ENCODE peak calls at places on chromosomes 3 and 15, in four cellular contexts. One of them, this sample, is unnamed. For H3K27me3, the result is how much of the 10 kb centered on the place peaks cover.

GRCh38 chr15:75650908-75651809 is 3.4 kb downstream of the SNX33 start:
- DNase-seq in lung: no peak
- DNase-seq in breast epithelium: no peak
- DNase-seq in body of pancreas: peak
- DNase-seq in this sample: no peak

GRCh38 chr3:108073712-108074431 is 17.0 kb downstream of the CD47 start:
- DNase-seq in body of pancreas: no peak
- DNase-seq in breast epithelium: no peak
- DNase-seq in lung: no peak
- DNase-seq in this sample: no peak

GRCh38 chr3:79039192-79039591 is 728.6 kb downstream of the ROBO1 start:
- DNase-seq in lung: no peak
- DNase-seq in body of pancreas: no peak
- DNase-seq in breast epithelium: no peak
- DNase-seq in this sample: no peak

GRCh38 chr3:188164248-188164687 is 10.3 kb downstream of the LPP start:
- DNase-seq in breast epithelium: peak
- DNase-seq in body of pancreas: peak
- DNase-seq in lung: no peak
- DNase-seq in this sample: no peak

GRCh38 chr3:30596161-30596560 is 10.2 kb upstream of the TGFBR2 start:
- DNase-seq in breast epithelium: no peak
- DNase-seq in body of pancreas: no peak
- DNase-seq in lung: no peak
- DNase-seq in this sample: no peak

GRCh38 chr15:74399511-74400312 is 32.3 kb upstream of the CYP11A1 start:
- DNase-seq in body of pancreas: no peak
- DNase-seq in lung: no peak
- DNase-seq in breast epithelium: no peak
- DNase-seq in this sample: no peak

GRCh38 chr3:8651418-8652322 is 7.1 kb upstream of the SSUH2 start:
- DNase-seq in lung: no peak
- DNase-seq in body of pancreas: no peak
- DNase-seq in breast epithelium: no peak
- DNase-seq in this sample: peak

GRCh38 chr3:63607716-63608115 is 44.8 kb upstream of the SNTN start:
- DNase-seq in breast epithelium: no peak
- DNase-seq in body of pancreas: no peak
- DNase-seq in lung: no peak
- DNase-seq in this sample: no peak

GRCh38 chr15:98858610-98859023 is 149.0 kb downstream of the PGPEP1L start:
- DNase-seq in body of pancreas: no peak
- DNase-seq in breast epithelium: no peak
- DNase-seq in lung: no peak
- DNase-seq in this sample: no peak

GRCh38 chr3:22439626-22440025 is 688.6 kb upstream of the ZNF385D start:
- DNase-seq in breast epithelium: no peak
- DNase-seq in lung: no peak
- DNase-seq in body of pancreas: no peak
- DNase-seq in this sample: no peak

GRCh38 chr3:83968386-83968785 is 990.4 kb upstream of the CADM2 start:
- DNase-seq in lung: no peak
- DNase-seq in breast epithelium: no peak
- DNase-seq in body of pancreas: no peak
- DNase-seq in this sample: no peak

GRCh38 chr15:45110256-45110820 is 3.6 kb downstream of the DUOX2 start:
- DNase-seq in body of pancreas: no peak
- DNase-seq in breast epithelium: no peak
- DNase-seq in lung: no peak
- DNase-seq in this sample: no peak

GRCh38 chr3:129616291-129616690 is 9.8 kb upstream of the PLXND1 start:
- DNase-seq in body of pancreas: no peak
- DNase-seq in lung: no peak
- DNase-seq in breast epithelium: no peak
- DNase-seq in this sample: no peak

GRCh38 chr3:52299815-52300611 is 12.4 kb downstream of the GLYCTK start:
- DNase-seq in lung: peak
- DNase-seq in body of pancreas: peak
- DNase-seq in breast epithelium: no peak
- DNase-seq in this sample: peak

GRCh38 chr3:8658326-8659212 is 14.0 kb upstream of the SSUH2 start:
- DNase-seq in lung: peak
- DNase-seq in body of pancreas: peak
- DNase-seq in breast epithelium: peak
- DNase-seq in this sample: peak

GRCh38 chr3:155453512-155453911 is 160.0 kb upstream of the STRIT1 start:
- DNase-seq in body of pancreas: no peak
- DNase-seq in breast epithelium: no peak
- DNase-seq in lung: no peak
- DNase-seq in this sample: no peak

GRCh38 chr15:28920781-28921331 is 35.1 kb downstream of the APBA2 start:
- DNase-seq in body of pancreas: no peak
- DNase-seq in lung: no peak
- DNase-seq in breast epithelium: no peak
- DNase-seq in this sample: no peak

GRCh38 chr3:12954891-12955650 is 113.7 kb upstream of the RPL32 start:
- DNase-seq in lung: peak
- DNase-seq in body of pancreas: peak
- DNase-seq in breast epithelium: peak
- DNase-seq in this sample: no peak

GRCh38 chr3:170429050-170429449 is 10.4 kb downstream of the CLDN11 start:
- DNase-seq in body of pancreas: no peak
- DNase-seq in breast epithelium: peak
- DNase-seq in lung: no peak
- DNase-seq in this sample: no peak

GRCh38 chr3:112350181-112350825 is 17.3 kb downstream of the CD200 start:
- DNase-seq in lung: no peak
- DNase-seq in body of pancreas: no peak
- DNase-seq in breast epithelium: no peak
- DNase-seq in this sample: no peak

GRCh38 chr15:84598993-84599392 is 1.8 kb upstream of the ZSCAN2 start:
- DNase-seq in lung: no peak
- DNase-seq in breast epithelium: no peak
- DNase-seq in body of pancreas: peak
- DNase-seq in this sample: peak

GRCh38 chr3:32296251-32297204 is 58.0 kb downstream of the CMTM8 start:
- DNase-seq in breast epithelium: peak
- DNase-seq in lung: peak
- DNase-seq in body of pancreas: peak
- DNase-seq in this sample: peak

GRCh38 chr3:21435871-21436270 is 315.1 kb downstream of the ZNF385D start:
- DNase-seq in breast epithelium: no peak
- DNase-seq in body of pancreas: peak
- DNase-seq in lung: no peak
- DNase-seq in this sample: no peak

GRCh38 chr3:106341090-106341489 is 472.3 kb upstream of the CBLB start:
- DNase-seq in body of pancreas: no peak
- DNase-seq in breast epithelium: no peak
- DNase-seq in lung: no peak
- DNase-seq in this sample: no peak

GRCh38 chr3:42273351-42273750 is 7.4 kb upstream of the CCK start:
- DNase-seq in breast epithelium: no peak
- DNase-seq in lung: no peak
- DNase-seq in body of pancreas: no peak
- DNase-seq in this sample: no peak

GRCh38 chr3:141878812-141879211 is 2.4 kb downstream of the ATP1B3 start:
- DNase-seq in lung: no peak
- DNase-seq in breast epithelium: no peak
- DNase-seq in body of pancreas: no peak
- DNase-seq in this sample: no peak

GRCh38 chr3:5464684-5465083 is 277.2 kb downstream of the EDEM1 start:
- DNase-seq in lung: no peak
- DNase-seq in body of pancreas: no peak
- DNase-seq in breast epithelium: no peak
- DNase-seq in this sample: no peak

GRCh38 chr15:73633991-73634495 is 854 bp upstream of the NPTN start:
- DNase-seq in breast epithelium: peak
- DNase-seq in lung: no peak
- DNase-seq in body of pancreas: no peak
- DNase-seq in this sample: peak

GRCh38 chr3:136818851-136819783 is at the start of gene SLC35G2:
- DNase-seq in body of pancreas: peak
- DNase-seq in breast epithelium: no peak
- DNase-seq in lung: peak
- DNase-seq in this sample: peak

GRCh38 chr15:56824174-56824573 is 90.9 kb upstream of the ZNF280D start:
- DNase-seq in lung: no peak
- DNase-seq in body of pancreas: no peak
- DNase-seq in breast epithelium: no peak
- DNase-seq in this sample: no peak

GRCh38 chr3:178705925-178706324 is 169.7 kb downstream of the KCNMB2 start:
- DNase-seq in body of pancreas: no peak
- DNase-seq in lung: no peak
- DNase-seq in breast epithelium: no peak
- DNase-seq in this sample: no peak

GRCh38 chr3:145882416-145882815 is 278.6 kb downstream of the PLOD2 start:
- DNase-seq in breast epithelium: no peak
- DNase-seq in lung: no peak
- DNase-seq in body of pancreas: no peak
- DNase-seq in this sample: no peak

GRCh38 chr3:56970401-56971002 is 90.0 kb upstream of the SPATA12 start:
- DNase-seq in body of pancreas: no peak
- DNase-seq in lung: no peak
- DNase-seq in breast epithelium: no peak
- DNase-seq in this sample: no peak

GRCh38 chr3:134211797-134212196 is 38.9 kb downstream of the RYK start:
- DNase-seq in lung: no peak
- DNase-seq in breast epithelium: no peak
- DNase-seq in body of pancreas: no peak
- DNase-seq in this sample: peak

GRCh38 chr3:49656541-49657112 is 17.5 kb upstream of the APEH start:
- DNase-seq in body of pancreas: no peak
- DNase-seq in breast epithelium: no peak
- DNase-seq in lung: no peak
- DNase-seq in this sample: peak
- TF ChIP-seq CTCF in body of pancreas: no peak
- TF ChIP-seq CTCF in breast epithelium: no peak
- TF ChIP-seq CTCF in lung: no peak
- TF ChIP-seq CTCF in this sample: no peak

DNA sequence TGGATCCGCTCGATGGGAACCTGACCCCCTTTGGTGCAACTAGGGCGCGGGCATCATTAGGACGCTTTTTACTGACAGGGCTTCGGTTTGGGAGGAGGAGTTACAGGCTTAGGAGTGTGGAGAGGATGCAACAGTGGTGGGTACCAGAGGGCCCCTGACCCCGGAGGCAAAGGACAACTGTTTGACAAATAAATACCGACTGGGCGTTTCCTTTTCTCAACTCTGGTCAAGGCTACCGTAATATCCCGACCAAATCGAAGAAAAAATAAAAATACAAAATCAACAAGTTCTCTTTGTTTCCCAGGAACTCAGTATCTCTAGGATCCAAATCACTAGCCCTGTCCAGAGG is 349 bp upstream of the DGKG start:
- DNase-seq in breast epithelium: no peak
- DNase-seq in lung: no peak
- DNase-seq in body of pancreas: no peak
- DNase-seq in this sample: no peak
- H3K27me3 ChIP-seq in breast epithelium: under half
- H3K27me3 ChIP-seq in lung: under half
- H3K27me3 ChIP-seq in body of pancreas: under half
- H3K27me3 ChIP-seq in this sample: under half

GRCh38 chr15:70024521-70024920 is 73.2 kb downstream of the TLE3 start:
- DNase-seq in body of pancreas: no peak
- DNase-seq in breast epithelium: peak
- DNase-seq in lung: no peak
- DNase-seq in this sample: no peak

GRCh38 chr15:70025413-70026296 is 72.1 kb downstream of the TLE3 start:
- DNase-seq in lung: no peak
- DNase-seq in breast epithelium: no peak
- DNase-seq in body of pancreas: no peak
- DNase-seq in this sample: no peak

GRCh38 chr15:70023064-70023768 is 74.5 kb downstream of the TLE3 start:
- DNase-seq in body of pancreas: peak
- DNase-seq in lung: no peak
- DNase-seq in breast epithelium: peak
- DNase-seq in this sample: no peak

GRCh38 chr15:70026991-70027390 is 70.7 kb downstream of the TLE3 start:
- DNase-seq in body of pancreas: no peak
- DNase-seq in breast epithelium: no peak
- DNase-seq in lung: no peak
- DNase-seq in this sample: no peak

GRCh38 chr15:70023769-70024491 is 73.8 kb downstream of the TLE3 start:
- DNase-seq in lung: peak
- DNase-seq in body of pancreas: peak
- DNase-seq in breast epithelium: peak
- DNase-seq in this sample: no peak
- H3K4me3 ChIP-seq in lung: no peak
- H3K4me3 ChIP-seq in body of pancreas: no peak
- H3K4me3 ChIP-seq in breast epithelium: peak
- H3K4me3 ChIP-seq in this sample: no peak

GRCh38 chr3:119600732-119601131 is 3.0 kb downstream of the PLA1A start:
- DNase-seq in lung: no peak
- DNase-seq in breast epithelium: no peak
- DNase-seq in body of pancreas: peak
- DNase-seq in this sample: no peak
- TF ChIP-seq CTCF in lung: no peak
- TF ChIP-seq CTCF in breast epithelium: no peak
- TF ChIP-seq CTCF in body of pancreas: no peak
- TF ChIP-seq CTCF in this sample: no peak

GRCh38 chr3:183728204-183728603 is 30.6 kb downstream of the YEATS2 start:
- DNase-seq in body of pancreas: no peak
- DNase-seq in lung: no peak
- DNase-seq in breast epithelium: no peak
- DNase-seq in this sample: no peak

GRCh38 chr3:183730361-183730760 is 32.8 kb downstream of the YEATS2 start:
- DNase-seq in lung: no peak
- DNase-seq in breast epithelium: no peak
- DNase-seq in body of pancreas: no peak
- DNase-seq in this sample: no peak

DNA sequence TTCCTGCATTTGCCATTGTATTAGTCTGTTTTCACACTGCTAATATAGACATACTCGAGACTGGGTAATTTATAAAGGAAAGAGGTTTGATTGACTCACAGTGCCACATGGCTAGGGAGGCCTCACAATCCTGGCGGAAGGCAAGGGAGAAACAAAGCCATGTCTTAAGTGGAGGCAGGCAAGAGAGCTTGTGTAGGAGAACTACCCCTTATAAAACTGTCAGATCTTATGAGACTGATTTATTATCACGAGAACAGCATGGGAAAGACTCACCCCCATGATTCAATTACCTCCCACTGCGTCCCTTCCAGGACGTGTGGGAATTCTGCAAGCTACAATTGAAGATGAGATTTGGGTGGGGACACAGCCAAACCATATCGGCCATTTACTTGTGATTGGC is 27.8 kb downstream of the YEATS2 start:
- DNase-seq in breast epithelium: no peak
- DNase-seq in body of pancreas: no peak
- DNase-seq in lung: no peak
- DNase-seq in this sample: no peak
- H3K27me3 ChIP-seq in breast epithelium: under half
- H3K27me3 ChIP-seq in body of pancreas: under half
- H3K27me3 ChIP-seq in lung: under half
- H3K27me3 ChIP-seq in this sample: under half

This sample was measured in Caco-2.